ENCODE peak calls at places on chromosomes 13 and 19, in eight cellular contexts. W, R, Z, F, B, M, X and U are unnamed samples.

GRCh38 chr19:13163609-13164364 is 13.6 kb downstream of the IER2 start:
- DNase-seq in R (peak), W (peak), X (peak), B (peak), Z (peak), F (peak), M (peak), U (peak)

GRCh38 chr13:33871207-33872004 is 53.5 kb downstream of the RFC3 start:
- DNase-seq in W (no peak), M (no peak), Z (no peak), B (no peak), R (no peak), F (no peak), X (no peak), U (no peak)

GRCh38 chr13:72463561-72463960 is 263.9 kb downstream of the MZT1 start:
- DNase-seq in R (no peak), F (peak), M (peak), B (no peak), W (peak), X (no peak), Z (no peak), U (no peak)

GRCh38 chr13:106029901-106030300 is 505.6 kb downstream of the EFNB2 start:
- DNase-seq in F (no peak), M (no peak), Z (no peak), X (no peak), R (no peak), W (no peak), B (no peak), U (no peak)

GRCh38 chr13:51832471-51833152 is 12.4 kb downstream of the TMEM272 start:
- DNase-seq in R (no peak), X (no peak), W (no peak), F (peak), Z (no peak), B (peak), M (no peak), U (peak)

GRCh38 chr19:54073829-54074228 is 7.3 kb downstream of the TARM1 start:
- DNase-seq in W (no peak), M (no peak), F (no peak), Z (no peak), B (no peak), R (no peak), X (no peak), U (no peak)

GRCh38 chr19:12838182-12838890 is at the start of gene MAST1:
- DNase-seq in W (no peak), R (peak), F (peak), Z (no peak), M (no peak), X (no peak), B (peak), U (peak)

GRCh38 chr13:29754486-29754806 is 96.0 kb downstream of the UBL3 start:
- DNase-seq in R (no peak), X (no peak), Z (no peak), F (peak), B (no peak), M (peak), W (no peak), U (no peak)

GRCh38 chr13:27926644-27927434 is 7.0 kb downstream of the PDX1 start:
- DNase-seq in W (no peak), Z (no peak), B (no peak), X (no peak), M (no peak), F (no peak), R (no peak), U (no peak)

GRCh38 chr13:39566216-39566869 is 36.6 kb downstream of the LHFPL6 start:
- DNase-seq in B (no peak), M (no peak), X (no peak), R (no peak), W (no peak), F (no peak), Z (peak), U (no peak)

GRCh38 chr13:41909524-41909923 is 51.4 kb downstream of the VWA8 start:
- DNase-seq in X (no peak), F (no peak), W (no peak), R (no peak), B (no peak), Z (peak), M (peak), U (no peak)

GRCh38 chr19:5138606-5139594 is 170.0 kb downstream of the KDM4B start:
- DNase-seq in F (peak), W (no peak), R (no peak), X (no peak), M (no peak), Z (no peak), B (peak), U (no peak)

GRCh38 chr13:64725492-64725891 is 2504.6 kb downstream of the PCDH9 start:
- DNase-seq in R (no peak), F (no peak), B (no peak), Z (no peak), X (no peak), W (no peak), M (no peak), U (no peak)

GRCh38 chr19:33795370-33796163 is 1.1 kb upstream of the KCTD15 start:
- DNase-seq in X (peak), R (peak), Z (peak), W (peak), M (peak), F (peak), B (peak), U (peak)

GRCh38 chr19:2547033-2547680 is 71.2 kb downstream of the GADD45B start:
- DNase-seq in R (no peak), W (peak), F (no peak), Z (no peak), B (no peak), X (no peak), M (no peak), U (no peak)

GRCh38 chr13:27251166-27252088 is at the start of gene RPL21:
- DNase-seq in F (peak), R (peak), X (peak), Z (peak), B (peak), M (peak), W (peak), U (peak)